ENCODE peak calls at places on chromosome 1, in nine cellular contexts. S is HCT116, I is NCI-H82, Q is kidney epithelial cell, R is T-helper 9 cell, C is HT1080, L is KBM-7, B is NCI-H345, F is NCI-H510A treated with DMSO at 0.1 percent for 48 hours. W is an unnamed sample.

GRCh38 chr1:1841575-1841991 is 49.3 kb downstream of the GNB1 start:
- DNase-seq in S (no peak), Q (no peak), C (no peak), B (no peak), L (no peak), F (no peak), I (no peak), R (no peak), W (no peak)

GRCh38 chr1:3063379-3064295 is 5.4 kb upstream of the PRDM16 start:
- DNase-seq in C (no peak), B (no peak), R (no peak), I (no peak), S (no peak), Q (no peak), F (no peak), L (no peak), W (no peak)

GRCh38 chr1:152143147-152143845 is 15.7 kb downstream of the RPTN start:
- DNase-seq in R (no peak), S (no peak), F (no peak), I (no peak), B (no peak), C (peak; percentile 47), Q (no peak), L (no peak), W (no peak)

GRCh38 chr1:208149776-208150514 is 94.2 kb downstream of the PLXNA2 start:
- DNase-seq in C (no peak), F (peak; percentile 12), Q (no peak), L (no peak), B (no peak), I (peak; percentile 20), S (no peak), R (no peak), W (peak; percentile 17)

GRCh38 chr1:25197982-25198681 is 34.2 kb downstream of the SYF2 start:
- DNase-seq in F (no peak), I (no peak), L (peak; percentile 75), S (no peak), R (no peak), C (no peak), Q (peak; percentile 16), B (no peak), W (no peak)

GRCh38 chr1:24540051-24540905 is 15.6 kb upstream of the NCMAP start:
- DNase-seq in F (no peak), I (no peak), S (no peak), L (no peak), B (no peak), C (no peak), Q (no peak), R (no peak), W (no peak)

GRCh38 chr1:42780176-42780575 is 4.6 kb upstream of the TMEM269 start:
- DNase-seq in L (no peak), Q (no peak), F (no peak), S (no peak), C (no peak), I (no peak), B (no peak), R (no peak), W (no peak)

GRCh38 chr1:27572679-27573426 is 31.1 kb downstream of the AHDC1 start:
- DNase-seq in I (peak; percentile 60), R (no peak), L (no peak), B (no peak), F (no peak), S (no peak), Q (no peak), C (no peak), W (no peak)

GRCh38 chr1:81950845-81951244 is 150.1 kb downstream of the ADGRL2 start:
- DNase-seq in C (no peak), F (no peak), Q (no peak), S (no peak), L (no peak), R (no peak), I (no peak), B (no peak), W (no peak)

GRCh38 chr1:180489976-180490375 is 12.4 kb downstream of the ACBD6 start:
- DNase-seq in R (no peak), F (no peak), L (no peak), B (no peak), C (no peak), I (no peak), S (no peak), Q (no peak), W (no peak)

GRCh38 chr1:172948457-172948856 is 102.3 kb downstream of the TNFSF18 start:
- DNase-seq in I (no peak), S (no peak), C (peak; percentile 96), L (no peak), F (no peak), R (no peak), B (no peak), Q (no peak), W (no peak)

GRCh38 chr1:17759114-17759513 is 4.0 kb downstream of the ACTL8 start:
- DNase-seq in L (peak; percentile 25), S (peak; percentile 22), C (peak; percentile 59), Q (no peak), B (no peak), I (peak; percentile 47), F (no peak), R (no peak), W (peak; percentile 73)

GRCh38 chr1:97006044-97006676 is 284.6 kb downstream of the PTBP2 start:
- DNase-seq in S (no peak), I (no peak), B (peak; percentile 37), L (no peak), F (no peak), R (no peak), Q (peak; percentile 44), C (peak; percentile 79), W (no peak)

GRCh38 chr1:158177705-158178450 is 2.8 kb upstream of the CD1D start:
- DNase-seq in R (no peak), L (no peak), F (peak; percentile 66), I (peak; percentile 83), S (no peak), Q (peak; percentile 19), C (peak; percentile 31), B (no peak), W (peak; percentile 94)

GRCh38 chr1:80212958-80213357 is 1206.4 kb upstream of the ADGRL4 start:
- DNase-seq in C (no peak), R (no peak), B (no peak), Q (no peak), F (no peak), L (no peak), I (peak; percentile 4), S (no peak), W (no peak)

W was measured in DMS53.